ENCODE peak calls at places on chromosome 1, in ten cellular contexts. One of them, this sample, is unnamed.

GRCh38 chr1:206547104-206547503 is 39.8 kb downstream of the RASSF5 start:
- DNase-seq in heart right ventricle: no peak
- DNase-seq in kidney epithelial cell: no peak
- DNase-seq in gastrocnemius medialis: no peak
- DNase-seq in upper lobe of left lung: no peak
- DNase-seq in fibroblast of the aortic adventitia: no peak
- DNase-seq in fibroblast of lung: no peak
- DNase-seq in dorsolateral prefrontal cortex: no peak
- DNase-seq in right lobe of liver: no peak
- DNase-seq in NB4: no peak
- DNase-seq in this sample: no peak

GRCh38 chr1:6638226-6638625 is 13.6 kb downstream of the THAP3 start:
- DNase-seq in heart right ventricle: peak
- DNase-seq in kidney epithelial cell: no peak
- DNase-seq in gastrocnemius medialis: no peak
- DNase-seq in upper lobe of left lung: peak
- DNase-seq in fibroblast of the aortic adventitia: peak
- DNase-seq in fibroblast of lung: peak
- DNase-seq in dorsolateral prefrontal cortex: peak
- DNase-seq in right lobe of liver: peak
- DNase-seq in NB4: no peak
- DNase-seq in this sample: peak

GRCh38 chr1:42999308-42999707 is 40.6 kb upstream of the SLC2A1 start:
- DNase-seq in heart right ventricle: no peak
- DNase-seq in kidney epithelial cell: no peak
- DNase-seq in gastrocnemius medialis: no peak
- DNase-seq in upper lobe of left lung: no peak
- DNase-seq in fibroblast of the aortic adventitia: peak
- DNase-seq in fibroblast of lung: peak
- DNase-seq in dorsolateral prefrontal cortex: no peak
- DNase-seq in right lobe of liver: no peak
- DNase-seq in NB4: no peak
- DNase-seq in this sample: peak

GRCh38 chr1:37037675-37038074 is 3.4 kb upstream of the GRIK3 start:
- DNase-seq in heart right ventricle: no peak
- DNase-seq in kidney epithelial cell: no peak
- DNase-seq in gastrocnemius medialis: no peak
- DNase-seq in upper lobe of left lung: peak
- DNase-seq in fibroblast of the aortic adventitia: no peak
- DNase-seq in fibroblast of lung: no peak
- DNase-seq in dorsolateral prefrontal cortex: peak
- DNase-seq in right lobe of liver: no peak
- DNase-seq in NB4: no peak
- DNase-seq in this sample: no peak

GRCh38 chr1:222924140-222924706 is 109.4 kb downstream of the DISP1 start:
- DNase-seq in heart right ventricle: no peak
- DNase-seq in kidney epithelial cell: no peak
- DNase-seq in gastrocnemius medialis: no peak
- DNase-seq in upper lobe of left lung: no peak
- DNase-seq in fibroblast of the aortic adventitia: peak
- DNase-seq in fibroblast of lung: no peak
- DNase-seq in dorsolateral prefrontal cortex: no peak
- DNase-seq in right lobe of liver: no peak
- DNase-seq in NB4: no peak
- DNase-seq in this sample: no peak

GRCh38 chr1:66998972-66999371 is 55.0 kb downstream of the SLC35D1 start:
- DNase-seq in heart right ventricle: no peak
- DNase-seq in kidney epithelial cell: no peak
- DNase-seq in gastrocnemius medialis: no peak
- DNase-seq in upper lobe of left lung: no peak
- DNase-seq in fibroblast of the aortic adventitia: no peak
- DNase-seq in fibroblast of lung: peak
- DNase-seq in dorsolateral prefrontal cortex: no peak
- DNase-seq in right lobe of liver: no peak
- DNase-seq in NB4: peak
- DNase-seq in this sample: no peak

GRCh38 chr1:17673335-17674075 is 81.6 kb upstream of the ACTL8 start:
- DNase-seq in heart right ventricle: no peak
- DNase-seq in kidney epithelial cell: no peak
- DNase-seq in gastrocnemius medialis: no peak
- DNase-seq in upper lobe of left lung: no peak
- DNase-seq in fibroblast of the aortic adventitia: no peak
- DNase-seq in fibroblast of lung: no peak
- DNase-seq in dorsolateral prefrontal cortex: no peak
- DNase-seq in right lobe of liver: no peak
- DNase-seq in NB4: peak
- DNase-seq in this sample: no peak

GRCh38 chr1:233523047-233523446 is 90.9 kb upstream of the KCNK1 start:
- DNase-seq in heart right ventricle: no peak
- DNase-seq in kidney epithelial cell: no peak
- DNase-seq in gastrocnemius medialis: no peak
- DNase-seq in upper lobe of left lung: no peak
- DNase-seq in fibroblast of the aortic adventitia: peak
- DNase-seq in fibroblast of lung: peak
- DNase-seq in dorsolateral prefrontal cortex: no peak
- DNase-seq in right lobe of liver: no peak
- DNase-seq in NB4: no peak
- DNase-seq in this sample: no peak

GRCh38 chr1:30803562-30803961 is 46.0 kb upstream of the LAPTM5 start:
- DNase-seq in heart right ventricle: no peak
- DNase-seq in kidney epithelial cell: no peak
- DNase-seq in gastrocnemius medialis: no peak
- DNase-seq in upper lobe of left lung: no peak
- DNase-seq in fibroblast of the aortic adventitia: no peak
- DNase-seq in fibroblast of lung: no peak
- DNase-seq in dorsolateral prefrontal cortex: no peak
- DNase-seq in right lobe of liver: no peak
- DNase-seq in NB4: no peak
- DNase-seq in this sample: no peak

GRCh38 chr1:11521605-11522399 is 42.8 kb downstream of the DISP3 start:
- DNase-seq in heart right ventricle: no peak
- DNase-seq in kidney epithelial cell: no peak
- DNase-seq in gastrocnemius medialis: no peak
- DNase-seq in upper lobe of left lung: no peak
- DNase-seq in fibroblast of the aortic adventitia: no peak
- DNase-seq in fibroblast of lung: no peak
- DNase-seq in dorsolateral prefrontal cortex: peak
- DNase-seq in right lobe of liver: no peak
- DNase-seq in NB4: no peak
- DNase-seq in this sample: no peak

GRCh38 chr1:229273507-229274232 is 2.8 kb downstream of the RAB4A start:
- DNase-seq in heart right ventricle: no peak
- DNase-seq in kidney epithelial cell: no peak
- DNase-seq in gastrocnemius medialis: no peak
- DNase-seq in upper lobe of left lung: no peak
- DNase-seq in fibroblast of the aortic adventitia: peak
- DNase-seq in fibroblast of lung: no peak
- DNase-seq in dorsolateral prefrontal cortex: no peak
- DNase-seq in right lobe of liver: peak
- DNase-seq in NB4: no peak
- DNase-seq in this sample: peak

GRCh38 chr1:41539416-41539800 is 54.9 kb upstream of the EDN2 start:
- DNase-seq in heart right ventricle: no peak
- DNase-seq in kidney epithelial cell: no peak
- DNase-seq in gastrocnemius medialis: no peak
- DNase-seq in upper lobe of left lung: no peak
- DNase-seq in fibroblast of the aortic adventitia: no peak
- DNase-seq in fibroblast of lung: no peak
- DNase-seq in dorsolateral prefrontal cortex: no peak
- DNase-seq in right lobe of liver: no peak
- DNase-seq in NB4: no peak
- DNase-seq in this sample: no peak

GRCh38 chr1:218925777-218926176 is 247.9 kb upstream of the LYPLAL1 start:
- DNase-seq in heart right ventricle: no peak
- DNase-seq in kidney epithelial cell: no peak
- DNase-seq in gastrocnemius medialis: no peak
- DNase-seq in upper lobe of left lung: no peak
- DNase-seq in fibroblast of the aortic adventitia: no peak
- DNase-seq in fibroblast of lung: no peak
- DNase-seq in dorsolateral prefrontal cortex: no peak
- DNase-seq in right lobe of liver: no peak
- DNase-seq in NB4: no peak
- DNase-seq in this sample: no peak

GRCh38 chr1:36323636-36324321 is at the start of gene EVA1B:
- DNase-seq in heart right ventricle: peak
- DNase-seq in kidney epithelial cell: no peak
- DNase-seq in gastrocnemius medialis: peak
- DNase-seq in upper lobe of left lung: peak
- DNase-seq in fibroblast of the aortic adventitia: peak
- DNase-seq in fibroblast of lung: peak
- DNase-seq in dorsolateral prefrontal cortex: no peak
- DNase-seq in right lobe of liver: peak
- DNase-seq in NB4: peak
- DNase-seq in this sample: peak

GRCh38 chr1:164863056-164863455 is 304.1 kb downstream of the PBX1 start:
- DNase-seq in heart right ventricle: no peak
- DNase-seq in kidney epithelial cell: no peak
- DNase-seq in gastrocnemius medialis: no peak
- DNase-seq in upper lobe of left lung: no peak
- DNase-seq in fibroblast of the aortic adventitia: no peak
- DNase-seq in fibroblast of lung: no peak
- DNase-seq in dorsolateral prefrontal cortex: no peak
- DNase-seq in right lobe of liver: no peak
- DNase-seq in NB4: no peak
- DNase-seq in this sample: no peak

GRCh38 chr1:31798433-31799195 is 17.2 kb downstream of the SPOCD1 start:
- DNase-seq in heart right ventricle: no peak
- DNase-seq in kidney epithelial cell: peak
- DNase-seq in gastrocnemius medialis: no peak
- DNase-seq in upper lobe of left lung: peak
- DNase-seq in fibroblast of the aortic adventitia: peak
- DNase-seq in fibroblast of lung: peak
- DNase-seq in dorsolateral prefrontal cortex: no peak
- DNase-seq in right lobe of liver: no peak
- DNase-seq in NB4: peak
- DNase-seq in this sample: peak

GRCh38 chr1:115430717-115431116 is 92.7 kb upstream of the NGF start:
- DNase-seq in heart right ventricle: no peak
- DNase-seq in kidney epithelial cell: peak
- DNase-seq in gastrocnemius medialis: no peak
- DNase-seq in upper lobe of left lung: no peak
- DNase-seq in fibroblast of the aortic adventitia: peak
- DNase-seq in fibroblast of lung: peak
- DNase-seq in dorsolateral prefrontal cortex: no peak
- DNase-seq in right lobe of liver: no peak
- DNase-seq in NB4: peak
- DNase-seq in this sample: peak

GRCh38 chr1:39089811-39090519 is 63.8 kb downstream of the NDUFS5 start:
- DNase-seq in heart right ventricle: no peak
- DNase-seq in kidney epithelial cell: no peak
- DNase-seq in gastrocnemius medialis: no peak
- DNase-seq in upper lobe of left lung: no peak
- DNase-seq in fibroblast of the aortic adventitia: peak
- DNase-seq in fibroblast of lung: no peak
- DNase-seq in dorsolateral prefrontal cortex: peak
- DNase-seq in right lobe of liver: no peak
- DNase-seq in NB4: no peak
- DNase-seq in this sample: no peak

DNA sequence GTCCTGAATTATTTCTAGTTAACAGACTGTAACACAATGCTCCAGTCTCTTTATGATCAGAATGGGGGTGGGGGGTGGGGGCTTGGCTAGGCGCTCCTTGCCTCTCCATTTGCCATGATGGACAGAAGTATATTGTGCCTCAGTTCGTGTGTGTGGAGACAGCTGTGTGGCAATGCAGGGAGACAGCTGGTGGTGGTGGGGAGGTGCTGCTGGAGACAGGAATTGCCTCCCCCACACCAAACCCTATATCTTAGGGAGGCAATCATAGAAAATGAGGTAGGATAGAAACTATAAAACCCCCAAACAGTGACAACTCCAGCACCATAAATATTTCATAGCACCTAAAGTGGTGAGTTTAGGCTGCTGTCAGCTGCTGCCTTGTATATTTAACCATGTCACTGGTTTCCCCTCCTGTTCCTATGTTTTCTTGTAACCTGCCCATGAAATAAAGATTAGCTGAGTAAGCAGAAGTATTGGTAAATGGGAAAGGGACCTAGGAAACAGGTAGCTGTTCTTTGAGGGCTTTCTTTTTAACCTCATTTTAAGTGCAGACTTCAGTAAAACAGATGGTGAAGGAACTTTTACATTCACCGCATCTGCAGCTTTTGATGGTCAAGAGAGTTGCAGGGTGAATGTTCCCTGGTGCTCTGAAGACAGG is 3.4 kb downstream of the PLXNA2 start:
- DNase-seq in heart right ventricle: no peak
- DNase-seq in kidney epithelial cell: no peak
- DNase-seq in gastrocnemius medialis: no peak
- DNase-seq in upper lobe of left lung: no peak
- DNase-seq in fibroblast of the aortic adventitia: no peak
- DNase-seq in fibroblast of lung: no peak
- DNase-seq in dorsolateral prefrontal cortex: no peak
- DNase-seq in right lobe of liver: no peak
- DNase-seq in NB4: peak
- DNase-seq in this sample: no peak
- H3K4me3 ChIP-seq in heart right ventricle: peak
- H3K4me3 ChIP-seq in kidney epithelial cell: no peak
- H3K4me3 ChIP-seq in gastrocnemius medialis: peak
- H3K4me3 ChIP-seq in upper lobe of left lung: peak
- H3K4me3 ChIP-seq in fibroblast of the aortic adventitia: no peak
- H3K4me3 ChIP-seq in fibroblast of lung: no peak
- H3K4me3 ChIP-seq in dorsolateral prefrontal cortex: peak
- H3K4me3 ChIP-seq in right lobe of liver: no peak
- H3K4me3 ChIP-seq in NB4: no peak
- H3K4me3 ChIP-seq in this sample: no peak

GRCh38 chr1:179141592-179142244 is 59.8 kb downstream of the TOR3A start:
- DNase-seq in heart right ventricle: no peak
- DNase-seq in kidney epithelial cell: peak
- DNase-seq in gastrocnemius medialis: no peak
- DNase-seq in upper lobe of left lung: no peak
- DNase-seq in fibroblast of the aortic adventitia: peak
- DNase-seq in fibroblast of lung: peak
- DNase-seq in dorsolateral prefrontal cortex: no peak
- DNase-seq in right lobe of liver: no peak
- DNase-seq in NB4: no peak
- DNase-seq in this sample: peak
- H3K4me3 ChIP-seq in heart right ventricle: no peak
- H3K4me3 ChIP-seq in kidney epithelial cell: peak
- H3K4me3 ChIP-seq in gastrocnemius medialis: no peak
- H3K4me3 ChIP-seq in upper lobe of left lung: peak
- H3K4me3 ChIP-seq in fibroblast of the aortic adventitia: peak
- H3K4me3 ChIP-seq in fibroblast of lung: peak
- H3K4me3 ChIP-seq in dorsolateral prefrontal cortex: no peak
- H3K4me3 ChIP-seq in right lobe of liver: no peak
- H3K4me3 ChIP-seq in NB4: no peak
- H3K4me3 ChIP-seq in this sample: peak

GRCh38 chr1:202810615-202811295 is at the start of gene PCAT6:
- DNase-seq in heart right ventricle: peak
- DNase-seq in kidney epithelial cell: peak
- DNase-seq in gastrocnemius medialis: peak
- DNase-seq in upper lobe of left lung: peak
- DNase-seq in fibroblast of the aortic adventitia: peak
- DNase-seq in fibroblast of lung: peak
- DNase-seq in dorsolateral prefrontal cortex: peak
- DNase-seq in right lobe of liver: peak
- DNase-seq in NB4: peak
- DNase-seq in this sample: peak
- H3K4me3 ChIP-seq in heart right ventricle: peak
- H3K4me3 ChIP-seq in kidney epithelial cell: peak
- H3K4me3 ChIP-seq in gastrocnemius medialis: peak
- H3K4me3 ChIP-seq in upper lobe of left lung: peak
- H3K4me3 ChIP-seq in fibroblast of the aortic adventitia: peak
- H3K4me3 ChIP-seq in fibroblast of lung: peak
- H3K4me3 ChIP-seq in dorsolateral prefrontal cortex: peak
- H3K4me3 ChIP-seq in right lobe of liver: peak
- H3K4me3 ChIP-seq in NB4: peak
- H3K4me3 ChIP-seq in this sample: peak

GRCh38 chr1:179591253-179591591 is 410 bp upstream of the TDRD5 start:
- DNase-seq in heart right ventricle: no peak
- DNase-seq in kidney epithelial cell: no peak
- DNase-seq in gastrocnemius medialis: no peak
- DNase-seq in upper lobe of left lung: no peak
- DNase-seq in fibroblast of the aortic adventitia: no peak
- DNase-seq in fibroblast of lung: no peak
- DNase-seq in dorsolateral prefrontal cortex: no peak
- DNase-seq in right lobe of liver: no peak
- DNase-seq in NB4: no peak
- DNase-seq in this sample: no peak
- H3K4me3 ChIP-seq in heart right ventricle: no peak
- H3K4me3 ChIP-seq in kidney epithelial cell: no peak
- H3K4me3 ChIP-seq in gastrocnemius medialis: no peak
- H3K4me3 ChIP-seq in upper lobe of left lung: peak
- H3K4me3 ChIP-seq in fibroblast of the aortic adventitia: no peak
- H3K4me3 ChIP-seq in fibroblast of lung: no peak
- H3K4me3 ChIP-seq in dorsolateral prefrontal cortex: no peak
- H3K4me3 ChIP-seq in right lobe of liver: no peak
- H3K4me3 ChIP-seq in NB4: no peak
- H3K4me3 ChIP-seq in this sample: no peak

This sample was measured in astrocyte of the spinal cord.